ENCODE peak calls at places on chromosome 9, in four cellular contexts. Q is Peyer's patch; L is NCI-H345; C is activated CD8-positive, alpha-beta memory T cell treated with anti-CD3 and anti-CD28 coated beads for 1 hour. R is an unnamed sample.

GRCh38 chr9:108603141-108603540 is 252.6 kb downstream of the ACTL7B start:
- DNase-seq in Q (no peak), L (no peak), C (no peak), R (no peak)

GRCh38 chr9:110742741-110743371 is 74.3 kb downstream of the MUSK start:
- DNase-seq in Q (no peak), L (peak), C (no peak), R (no peak)

GRCh38 chr9:86322973-86323644 is 31.1 kb downstream of the TUT7 start:
- DNase-seq in Q (no peak), L (no peak), C (no peak), R (no peak)

GRCh38 chr9:124353811-124354274 is 61.4 kb downstream of the PSMB7 start:
- DNase-seq in Q (no peak), L (no peak), C (no peak), R (no peak)

GRCh38 chr9:13841801-13842462 is 472.0 kb downstream of the NFIB start:
- DNase-seq in Q (no peak), L (peak), C (no peak), R (no peak)

GRCh38 chr9:116096046-116096445 is 57.5 kb upstream of the PAPPA start:
- DNase-seq in Q (no peak), L (no peak), C (no peak), R (no peak)

GRCh38 chr9:135228983-135229625 is 141.6 kb downstream of the OLFM1 start:
- DNase-seq in Q (no peak), L (no peak), C (no peak), R (no peak)

GRCh38 chr9:133619791-133620190 is 10.6 kb upstream of the FAM163B start:
- DNase-seq in Q (peak), L (no peak), C (peak), R (no peak)

GRCh38 chr9:94804917-94805544 is 78.5 kb downstream of the AOPEP start:
- DNase-seq in Q (no peak), L (no peak), C (no peak), R (no peak)

GRCh38 chr9:96425500-96426169 is 7.5 kb upstream of the ZNF367 start:
- DNase-seq in Q (no peak), L (no peak), C (no peak), R (no peak)

R was measured in right lobe of liver.